ENCODE peak calls at places on chromosomes 12 and 14, in eight cellular contexts. One of them, this sample, is unnamed.

GRCh38 chr14:101113835-101114725 is 210.6 kb upstream of the RTL1 start:
- DNase-seq in CD4-positive, alpha-beta T cell: no peak
- DNase-seq in stomach: peak; percentile 17
- DNase-seq in caudate nucleus: no peak
- DNase-seq in aorta: peak; percentile 54
- DNase-seq in pancreas: no peak
- DNase-seq in PC-3: no peak
- DNase-seq in sigmoid colon: peak; percentile 39
- DNase-seq in this sample: no peak

GRCh38 chr12:71504471-71504852 is 64.9 kb downstream of the LGR5 start:
- DNase-seq in caudate nucleus: no peak
- DNase-seq in CD4-positive, alpha-beta T cell: no peak
- DNase-seq in PC-3: no peak
- DNase-seq in pancreas: no peak
- DNase-seq in aorta: no peak
- DNase-seq in sigmoid colon: no peak
- DNase-seq in stomach: no peak
- DNase-seq in this sample: no peak

GRCh38 chr14:79573486-79573885 is 637.8 kb downstream of the DIO2 start:
- DNase-seq in sigmoid colon: no peak
- DNase-seq in caudate nucleus: no peak
- DNase-seq in PC-3: no peak
- DNase-seq in pancreas: no peak
- DNase-seq in aorta: no peak
- DNase-seq in CD4-positive, alpha-beta T cell: no peak
- DNase-seq in stomach: no peak
- DNase-seq in this sample: no peak

GRCh38 chr12:120713861-120714482 is 3.7 kb downstream of the UNC119B start:
- DNase-seq in CD4-positive, alpha-beta T cell: peak; percentile 39
- DNase-seq in caudate nucleus: peak; percentile 36
- DNase-seq in PC-3: peak; percentile 88
- DNase-seq in sigmoid colon: peak; percentile 86
- DNase-seq in stomach: peak; percentile 73
- DNase-seq in pancreas: peak; percentile 76
- DNase-seq in aorta: no peak
- DNase-seq in this sample: no peak

GRCh38 chr12:2531371-2531770 is 263.4 kb upstream of the FKBP4 start:
- DNase-seq in PC-3: no peak
- DNase-seq in CD4-positive, alpha-beta T cell: no peak
- DNase-seq in caudate nucleus: no peak
- DNase-seq in aorta: no peak
- DNase-seq in pancreas: no peak
- DNase-seq in stomach: no peak
- DNase-seq in sigmoid colon: no peak
- DNase-seq in this sample: no peak

GRCh38 chr12:118307069-118307954 is 65.4 kb downstream of the TAOK3 start:
- DNase-seq in CD4-positive, alpha-beta T cell: no peak
- DNase-seq in aorta: no peak
- DNase-seq in caudate nucleus: no peak
- DNase-seq in pancreas: no peak
- DNase-seq in PC-3: peak; percentile 92
- DNase-seq in sigmoid colon: no peak
- DNase-seq in stomach: no peak
- DNase-seq in this sample: no peak

GRCh38 chr14:28681681-28682080 is 84.9 kb upstream of the FOXG1 start:
- DNase-seq in aorta: no peak
- DNase-seq in PC-3: peak; percentile 43
- DNase-seq in stomach: no peak
- DNase-seq in pancreas: no peak
- DNase-seq in caudate nucleus: no peak
- DNase-seq in CD4-positive, alpha-beta T cell: no peak
- DNase-seq in sigmoid colon: no peak
- DNase-seq in this sample: no peak

GRCh38 chr12:593396-593976 is 69.8 kb downstream of the NINJ2 start:
- DNase-seq in caudate nucleus: no peak
- DNase-seq in sigmoid colon: peak; percentile 14
- DNase-seq in CD4-positive, alpha-beta T cell: no peak
- DNase-seq in stomach: no peak
- DNase-seq in pancreas: no peak
- DNase-seq in aorta: peak; percentile 20
- DNase-seq in PC-3: no peak
- DNase-seq in this sample: no peak

GRCh38 chr12:57175428-57176138 is 28.2 kb upstream of the LRP1-AS start:
- DNase-seq in PC-3: peak; percentile 80
- DNase-seq in aorta: peak; percentile 96
- DNase-seq in CD4-positive, alpha-beta T cell: no peak
- DNase-seq in caudate nucleus: peak; percentile 75
- DNase-seq in stomach: peak; percentile 86
- DNase-seq in sigmoid colon: peak; percentile 95
- DNase-seq in pancreas: peak; percentile 71
- DNase-seq in this sample: peak; percentile 86

DNA sequence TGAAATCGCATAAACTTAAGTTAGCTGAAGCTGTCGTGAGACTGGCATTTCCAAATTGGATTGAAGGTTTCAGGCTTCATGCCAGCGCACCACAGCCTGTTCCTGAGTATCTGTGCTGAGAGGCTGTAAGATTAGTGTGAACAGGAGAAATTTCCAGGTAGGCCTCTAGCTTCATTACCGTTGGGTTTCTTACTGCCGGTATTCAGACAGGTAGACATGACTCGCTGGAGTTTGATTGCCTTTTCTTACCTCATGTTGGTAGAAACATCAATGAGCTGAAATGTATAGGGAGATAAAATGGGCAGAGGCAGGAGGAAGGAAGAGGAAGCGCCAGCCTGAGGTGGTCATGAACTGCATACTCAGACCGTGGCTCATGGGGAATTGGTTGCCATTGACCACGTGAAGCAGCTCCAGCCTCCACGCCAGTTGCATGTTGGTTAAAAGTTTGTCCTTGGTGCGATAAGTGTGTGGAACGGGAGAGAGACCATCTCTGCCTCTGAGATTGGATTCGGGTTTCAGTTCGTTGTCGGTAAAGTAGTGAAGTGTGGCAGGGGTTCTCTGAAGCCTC is 42.3 kb upstream of the MMP17 start:
- DNase-seq in sigmoid colon: no peak
- DNase-seq in caudate nucleus: no peak
- DNase-seq in PC-3: no peak
- DNase-seq in pancreas: no peak
- DNase-seq in aorta: no peak
- DNase-seq in stomach: no peak
- DNase-seq in CD4-positive, alpha-beta T cell: no peak
- DNase-seq in this sample: no peak
- H3K27ac ChIP-seq in sigmoid colon: no peak overlapping the region
- H3K27ac ChIP-seq in caudate nucleus: peak overlapping the region; percentile 9
- H3K27ac ChIP-seq in PC-3: no peak overlapping the region
- H3K27ac ChIP-seq in pancreas: no peak overlapping the region
- H3K27ac ChIP-seq in aorta: no peak overlapping the region
- H3K27ac ChIP-seq in stomach: no peak overlapping the region
- H3K27ac ChIP-seq in CD4-positive, alpha-beta T cell: no peak overlapping the region
- H3K27ac ChIP-seq in this sample: no peak overlapping the region

GRCh38 chr14:29851397-29851796 is 76.2 kb downstream of the PRKD1 start:
- DNase-seq in sigmoid colon: no peak
- DNase-seq in aorta: no peak
- DNase-seq in stomach: no peak
- DNase-seq in caudate nucleus: no peak
- DNase-seq in pancreas: no peak
- DNase-seq in PC-3: no peak
- DNase-seq in CD4-positive, alpha-beta T cell: no peak
- DNase-seq in this sample: no peak
- H3K27ac ChIP-seq in sigmoid colon: no peak overlapping the region
- H3K27ac ChIP-seq in aorta: no peak overlapping the region
- H3K27ac ChIP-seq in stomach: no peak overlapping the region
- H3K27ac ChIP-seq in caudate nucleus: no peak overlapping the region
- H3K27ac ChIP-seq in pancreas: no peak overlapping the region
- H3K27ac ChIP-seq in PC-3: no peak overlapping the region
- H3K27ac ChIP-seq in CD4-positive, alpha-beta T cell: no peak overlapping the region
- H3K27ac ChIP-seq in this sample: no peak overlapping the region

GRCh38 chr14:75461303-75461702 is 33.5 kb downstream of the JDP2 start:
- DNase-seq in CD4-positive, alpha-beta T cell: no peak
- DNase-seq in caudate nucleus: no peak
- DNase-seq in PC-3: no peak
- DNase-seq in pancreas: no peak
- DNase-seq in aorta: no peak
- DNase-seq in sigmoid colon: peak; percentile 50
- DNase-seq in stomach: no peak
- DNase-seq in this sample: no peak
- H3K27ac ChIP-seq in CD4-positive, alpha-beta T cell: no peak overlapping the region
- H3K27ac ChIP-seq in caudate nucleus: no peak overlapping the region
- H3K27ac ChIP-seq in PC-3: no peak overlapping the region
- H3K27ac ChIP-seq in pancreas: no peak overlapping the region
- H3K27ac ChIP-seq in aorta: no peak overlapping the region
- H3K27ac ChIP-seq in sigmoid colon: no peak overlapping the region
- H3K27ac ChIP-seq in stomach: no peak overlapping the region
- H3K27ac ChIP-seq in this sample: no peak overlapping the region

GRCh38 chr14:99251721-99252120 is 20.3 kb downstream of the BCL11B start:
- DNase-seq in sigmoid colon: no peak
- DNase-seq in aorta: no peak
- DNase-seq in pancreas: no peak
- DNase-seq in CD4-positive, alpha-beta T cell: no peak
- DNase-seq in PC-3: no peak
- DNase-seq in caudate nucleus: no peak
- DNase-seq in stomach: no peak
- DNase-seq in this sample: no peak
- H3K27ac ChIP-seq in sigmoid colon: no peak overlapping the region
- H3K27ac ChIP-seq in aorta: no peak overlapping the region
- H3K27ac ChIP-seq in pancreas: no peak overlapping the region
- H3K27ac ChIP-seq in CD4-positive, alpha-beta T cell: peak overlapping the region; percentile 97
- H3K27ac ChIP-seq in PC-3: no peak overlapping the region
- H3K27ac ChIP-seq in caudate nucleus: no peak overlapping the region
- H3K27ac ChIP-seq in stomach: no peak overlapping the region
- H3K27ac ChIP-seq in this sample: no peak overlapping the region

GRCh38 chr12:89311703-89312293 is 40.5 kb downstream of the DUSP6 start:
- DNase-seq in CD4-positive, alpha-beta T cell: no peak
- DNase-seq in sigmoid colon: no peak
- DNase-seq in caudate nucleus: no peak
- DNase-seq in aorta: no peak
- DNase-seq in stomach: no peak
- DNase-seq in PC-3: no peak
- DNase-seq in pancreas: peak; percentile 76
- DNase-seq in this sample: no peak

GRCh38 chr12:89306827-89307498 is 45.3 kb downstream of the DUSP6 start:
- DNase-seq in caudate nucleus: no peak
- DNase-seq in pancreas: no peak
- DNase-seq in aorta: no peak
- DNase-seq in stomach: no peak
- DNase-seq in CD4-positive, alpha-beta T cell: no peak
- DNase-seq in PC-3: no peak
- DNase-seq in sigmoid colon: no peak
- DNase-seq in this sample: no peak

GRCh38 chr12:89309815-89310214 is 42.5 kb downstream of the DUSP6 start:
- DNase-seq in PC-3: no peak
- DNase-seq in caudate nucleus: no peak
- DNase-seq in CD4-positive, alpha-beta T cell: no peak
- DNase-seq in sigmoid colon: no peak
- DNase-seq in aorta: no peak
- DNase-seq in stomach: no peak
- DNase-seq in pancreas: no peak
- DNase-seq in this sample: no peak

GRCh38 chr12:89307665-89308253 is 44.5 kb downstream of the DUSP6 start:
- DNase-seq in sigmoid colon: no peak
- DNase-seq in CD4-positive, alpha-beta T cell: no peak
- DNase-seq in pancreas: no peak
- DNase-seq in stomach: no peak
- DNase-seq in aorta: no peak
- DNase-seq in caudate nucleus: no peak
- DNase-seq in PC-3: no peak
- DNase-seq in this sample: no peak

DNA sequence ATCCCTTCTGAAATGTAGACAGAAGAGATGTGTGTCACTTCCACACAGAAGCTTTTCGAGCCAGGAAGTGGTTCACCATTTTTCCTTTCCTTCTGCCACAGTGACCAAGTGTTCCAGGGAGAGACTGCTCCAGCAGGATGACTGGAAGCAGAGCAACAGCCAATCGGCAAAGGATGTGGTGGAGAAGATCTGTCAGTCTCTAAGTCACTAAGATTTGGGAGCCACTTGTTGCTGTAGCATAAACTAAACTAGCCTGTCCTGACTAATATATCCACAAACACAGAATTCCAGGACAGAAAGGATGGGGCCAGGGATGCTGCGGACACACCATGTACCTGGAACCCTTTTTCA is 42.9 kb downstream of the DUSP6 start:
- DNase-seq in PC-3: no peak
- DNase-seq in caudate nucleus: no peak
- DNase-seq in CD4-positive, alpha-beta T cell: no peak
- DNase-seq in stomach: no peak
- DNase-seq in aorta: no peak
- DNase-seq in sigmoid colon: no peak
- DNase-seq in pancreas: no peak
- DNase-seq in this sample: no peak
- H3K27ac ChIP-seq in PC-3: no peak overlapping the region
- H3K27ac ChIP-seq in caudate nucleus: no peak overlapping the region
- H3K27ac ChIP-seq in CD4-positive, alpha-beta T cell: no peak overlapping the region
- H3K27ac ChIP-seq in stomach: no peak overlapping the region
- H3K27ac ChIP-seq in aorta: peak overlapping the region; percentile 78
- H3K27ac ChIP-seq in sigmoid colon: peak overlapping the region; percentile 69
- H3K27ac ChIP-seq in pancreas: no peak overlapping the region
- H3K27ac ChIP-seq in this sample: no peak overlapping the region